ENCODE peak calls at places on chromosome 7, in nine cellular contexts. One of them, this sample, is unnamed.
A peak's percentile ranks its signal among the peaks of the same experiment; 100 is the strongest.

GRCh38 chr7:144391823-144392255 is 11.7 kb downstream of the NOBOX start:
- DNase-seq in sigmoid colon: peak; percentile 34
- DNase-seq in SK-N-SH: peak; percentile 66
- DNase-seq in brain microvascular endothelial cell: peak; percentile 46
- DNase-seq in endodermal cell: peak; percentile 48
- DNase-seq in cardiac muscle cell: peak; percentile 79
- DNase-seq in PC-9: no peak
- DNase-seq in RWPE2: no peak
- DNase-seq in AG04450: peak; percentile 6
- DNase-seq in this sample: no peak

GRCh38 chr7:127708788-127709187 is 56.8 kb downstream of the SND1 start:
- DNase-seq in sigmoid colon: peak; percentile 89
- DNase-seq in brain microvascular endothelial cell: peak; percentile 82
- DNase-seq in SK-N-SH: peak; percentile 61
- DNase-seq in AG04450: peak; percentile 68
- DNase-seq in RWPE2: no peak
- DNase-seq in cardiac muscle cell: peak; percentile 90
- DNase-seq in endodermal cell: peak; percentile 90
- DNase-seq in PC-9: peak; percentile 46
- DNase-seq in this sample: peak; percentile 74

GRCh38 chr7:65448824-65449504 is 75.3 kb downstream of the ZNF92 start:
- DNase-seq in endodermal cell: no peak
- DNase-seq in cardiac muscle cell: peak; percentile 50
- DNase-seq in RWPE2: no peak
- DNase-seq in PC-9: no peak
- DNase-seq in AG04450: peak; percentile 24
- DNase-seq in SK-N-SH: no peak
- DNase-seq in brain microvascular endothelial cell: peak; percentile 85
- DNase-seq in sigmoid colon: no peak
- DNase-seq in this sample: no peak

GRCh38 chr7:26187380-26188290 is 12.9 kb downstream of the HNRNPA2B1 start:
- DNase-seq in endodermal cell: peak; percentile 75
- DNase-seq in sigmoid colon: no peak
- DNase-seq in AG04450: no peak
- DNase-seq in PC-9: no peak
- DNase-seq in SK-N-SH: no peak
- DNase-seq in brain microvascular endothelial cell: no peak
- DNase-seq in cardiac muscle cell: no peak
- DNase-seq in RWPE2: no peak
- DNase-seq in this sample: no peak

GRCh38 chr7:51139796-51140195 is 176.8 kb downstream of the COBL start:
- DNase-seq in sigmoid colon: no peak
- DNase-seq in PC-9: peak; percentile 68
- DNase-seq in AG04450: no peak
- DNase-seq in endodermal cell: no peak
- DNase-seq in brain microvascular endothelial cell: no peak
- DNase-seq in RWPE2: no peak
- DNase-seq in cardiac muscle cell: no peak
- DNase-seq in SK-N-SH: no peak
- DNase-seq in this sample: peak; percentile 68

GRCh38 chr7:139906879-139907278 is 77.8 kb downstream of the TBXAS1 start:
- DNase-seq in brain microvascular endothelial cell: no peak
- DNase-seq in RWPE2: no peak
- DNase-seq in PC-9: no peak
- DNase-seq in AG04450: no peak
- DNase-seq in SK-N-SH: no peak
- DNase-seq in endodermal cell: no peak
- DNase-seq in sigmoid colon: no peak
- DNase-seq in cardiac muscle cell: no peak
- DNase-seq in this sample: no peak

GRCh38 chr7:139286144-139286543 is 55.0 kb upstream of the FMC1 start:
- DNase-seq in PC-9: no peak
- DNase-seq in RWPE2: no peak
- DNase-seq in sigmoid colon: no peak
- DNase-seq in brain microvascular endothelial cell: no peak
- DNase-seq in SK-N-SH: no peak
- DNase-seq in endodermal cell: no peak
- DNase-seq in AG04450: no peak
- DNase-seq in cardiac muscle cell: no peak
- DNase-seq in this sample: no peak

GRCh38 chr7:76211216-76211615 is 9.5 kb downstream of the SRRM3 start:
- DNase-seq in endodermal cell: no peak
- DNase-seq in RWPE2: no peak
- DNase-seq in PC-9: no peak
- DNase-seq in AG04450: no peak
- DNase-seq in brain microvascular endothelial cell: no peak
- DNase-seq in sigmoid colon: no peak
- DNase-seq in cardiac muscle cell: no peak
- DNase-seq in SK-N-SH: no peak
- DNase-seq in this sample: no peak

GRCh38 chr7:29194206-29194593 is 375 bp upstream of the CHN2 start:
- DNase-seq in AG04450: no peak
- DNase-seq in RWPE2: peak; percentile 54
- DNase-seq in PC-9: no peak
- DNase-seq in cardiac muscle cell: peak; percentile 11
- DNase-seq in brain microvascular endothelial cell: no peak
- DNase-seq in endodermal cell: peak; percentile 77
- DNase-seq in SK-N-SH: no peak
- DNase-seq in sigmoid colon: peak; percentile 67
- DNase-seq in this sample: peak; percentile 55

GRCh38 chr7:29192811-29193210 is 1.8 kb upstream of the CHN2 start:
- DNase-seq in SK-N-SH: no peak
- DNase-seq in RWPE2: no peak
- DNase-seq in endodermal cell: no peak
- DNase-seq in PC-9: no peak
- DNase-seq in AG04450: no peak
- DNase-seq in brain microvascular endothelial cell: no peak
- DNase-seq in cardiac muscle cell: no peak
- DNase-seq in sigmoid colon: no peak
- DNase-seq in this sample: peak; percentile 44

GRCh38 chr7:29193316-29194205 is 1.0 kb upstream of the CHN2 start:
- DNase-seq in cardiac muscle cell: no peak
- DNase-seq in sigmoid colon: no peak
- DNase-seq in brain microvascular endothelial cell: no peak
- DNase-seq in endodermal cell: peak; percentile 75
- DNase-seq in RWPE2: no peak
- DNase-seq in PC-9: no peak
- DNase-seq in SK-N-SH: no peak
- DNase-seq in AG04450: no peak
- DNase-seq in this sample: peak; percentile 32

GRCh38 chr7:29196191-29196590 is 1.6 kb downstream of the CHN2 start:
- DNase-seq in AG04450: no peak
- DNase-seq in RWPE2: no peak
- DNase-seq in cardiac muscle cell: no peak
- DNase-seq in endodermal cell: no peak
- DNase-seq in PC-9: no peak
- DNase-seq in brain microvascular endothelial cell: no peak
- DNase-seq in SK-N-SH: no peak
- DNase-seq in sigmoid colon: no peak
- DNase-seq in this sample: no peak

DNA sequence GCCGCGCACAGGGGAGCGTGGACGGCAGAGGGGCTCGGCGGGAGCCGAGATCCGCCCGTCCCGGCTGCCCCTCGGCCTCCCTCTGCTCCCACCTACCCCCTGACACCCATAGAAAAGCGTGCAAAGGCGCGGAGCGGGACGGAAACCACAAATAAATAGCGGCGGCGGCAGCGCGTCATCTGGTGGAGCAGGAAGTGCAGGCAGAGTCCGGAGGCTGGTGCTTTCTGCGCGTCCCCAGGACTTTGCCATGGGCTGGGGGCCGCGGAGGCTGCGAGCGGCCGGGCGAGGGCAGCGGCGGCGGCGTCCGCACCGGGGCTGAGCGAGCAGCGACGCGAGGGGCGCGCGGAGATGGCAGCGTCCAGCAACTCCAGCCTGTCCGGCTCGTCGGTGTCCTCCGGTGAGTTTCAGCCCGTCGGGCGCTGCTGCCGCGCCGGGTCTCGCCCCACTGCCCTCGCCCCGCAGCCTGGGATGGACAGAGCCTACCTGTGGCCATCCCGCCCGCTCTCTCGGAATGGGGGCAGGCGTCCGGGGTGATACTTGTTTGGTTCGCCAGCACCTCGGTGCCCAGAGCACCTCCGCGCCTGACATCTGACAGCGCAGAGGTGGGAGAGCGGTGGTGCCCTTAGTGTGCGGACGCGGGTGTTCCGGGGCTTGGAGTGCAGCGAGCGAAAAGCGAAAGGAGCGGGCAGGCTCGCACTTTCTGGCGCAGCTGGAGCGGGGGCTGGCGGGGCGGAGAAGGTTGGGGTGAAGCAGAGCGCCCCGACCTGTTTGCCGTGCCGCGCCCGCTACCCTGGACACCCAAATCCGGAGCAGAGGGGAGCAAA is at the start of gene CHN2:
- DNase-seq in AG04450: no peak
- DNase-seq in endodermal cell: peak; percentile 88
- DNase-seq in PC-9: no peak
- DNase-seq in RWPE2: peak; percentile 64
- DNase-seq in sigmoid colon: peak; percentile 80
- DNase-seq in cardiac muscle cell: peak; percentile 30
- DNase-seq in SK-N-SH: peak; percentile 90
- DNase-seq in brain microvascular endothelial cell: peak; percentile 5
- DNase-seq in this sample: peak; percentile 82
- H3K27me3 ChIP-seq in AG04450: peaks cover 33% of the 10 kb centered on the region
- H3K27me3 ChIP-seq in endodermal cell: peaks cover 37% of the 10 kb centered on the region
- H3K27me3 ChIP-seq in PC-9: no peaks in the 10 kb centered on the region
- H3K27me3 ChIP-seq in RWPE2: peaks cover 6% of the 10 kb centered on the region
- H3K27me3 ChIP-seq in sigmoid colon: no peaks in the 10 kb centered on the region
- H3K27me3 ChIP-seq in cardiac muscle cell: peaks cover 80% of the 10 kb centered on the region
- H3K27me3 ChIP-seq in SK-N-SH: peaks cover 48% of the 10 kb centered on the region
- H3K27me3 ChIP-seq in brain microvascular endothelial cell: peaks cover 36% of the 10 kb centered on the region
- H3K27me3 ChIP-seq in this sample: no peaks in the 10 kb centered on the region

DNA sequence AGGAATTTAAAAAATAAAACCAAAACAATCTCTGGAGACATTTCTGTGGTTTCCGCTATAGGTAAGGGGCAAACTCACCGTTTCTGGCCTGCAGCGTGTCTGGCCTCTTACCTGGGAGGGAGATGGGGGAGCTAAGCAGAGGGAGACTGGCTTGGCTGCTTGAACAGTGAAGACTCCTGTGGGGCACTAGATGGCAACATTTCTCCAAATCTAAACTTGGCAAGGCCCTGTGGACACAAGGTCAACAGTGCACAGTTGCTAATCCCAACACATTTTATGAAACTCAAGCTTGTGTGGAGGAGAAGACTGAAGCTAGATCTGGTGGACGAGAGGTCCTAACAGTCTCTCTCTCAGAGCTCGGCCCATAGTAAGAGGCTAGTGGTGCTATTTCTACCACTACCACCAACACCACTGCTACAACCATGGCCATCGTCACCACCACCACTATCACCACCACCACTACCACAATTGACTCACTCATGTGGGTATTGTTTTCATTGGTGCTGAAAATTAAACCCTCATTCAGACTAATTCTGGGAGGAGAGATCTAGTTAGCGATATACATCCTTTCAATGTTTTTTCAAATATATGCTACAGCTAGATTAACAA is 28.4 kb upstream of the CDHR3 start:
- DNase-seq in PC-9: no peak
- DNase-seq in cardiac muscle cell: peak; percentile 80
- DNase-seq in sigmoid colon: no peak
- DNase-seq in endodermal cell: peak; percentile 79
- DNase-seq in SK-N-SH: peak; percentile 65
- DNase-seq in RWPE2: no peak
- DNase-seq in AG04450: no peak
- DNase-seq in brain microvascular endothelial cell: no peak
- DNase-seq in this sample: peak; percentile 68
- TF ChIP-seq CTCF in PC-9: peak; percentile 53
- TF ChIP-seq CTCF in cardiac muscle cell: peak; percentile 47
- TF ChIP-seq CTCF in sigmoid colon: no peak
- TF ChIP-seq CTCF in endodermal cell: peak; percentile 75
- TF ChIP-seq CTCF in SK-N-SH: peak; percentile 58
- TF ChIP-seq CTCF in RWPE2: peak; percentile 23
- TF ChIP-seq CTCF in AG04450: peak; percentile 24
- TF ChIP-seq CTCF in brain microvascular endothelial cell: peak; percentile 41
- TF ChIP-seq CTCF in this sample: peak; percentile 65

GRCh38 chr7:1590887-1591286 is 21.1 kb upstream of the PSMG3 start:
- DNase-seq in sigmoid colon: no peak
- DNase-seq in endodermal cell: no peak
- DNase-seq in RWPE2: no peak
- DNase-seq in SK-N-SH: no peak
- DNase-seq in cardiac muscle cell: no peak
- DNase-seq in AG04450: no peak
- DNase-seq in brain microvascular endothelial cell: no peak
- DNase-seq in PC-9: no peak
- DNase-seq in this sample: no peak

GRCh38 chr7:1586827-1587705 is 17.2 kb upstream of the PSMG3 start:
- DNase-seq in endodermal cell: no peak
- DNase-seq in PC-9: no peak
- DNase-seq in cardiac muscle cell: no peak
- DNase-seq in SK-N-SH: peak; percentile 97
- DNase-seq in sigmoid colon: no peak
- DNase-seq in AG04450: no peak
- DNase-seq in brain microvascular endothelial cell: no peak
- DNase-seq in RWPE2: no peak
- DNase-seq in this sample: peak; percentile 37

GRCh38 chr7:1590476-1590875 is 20.6 kb upstream of the PSMG3 start:
- DNase-seq in RWPE2: no peak
- DNase-seq in endodermal cell: peak; percentile 49
- DNase-seq in PC-9: no peak
- DNase-seq in AG04450: no peak
- DNase-seq in cardiac muscle cell: no peak
- DNase-seq in brain microvascular endothelial cell: no peak
- DNase-seq in SK-N-SH: no peak
- DNase-seq in sigmoid colon: no peak
- DNase-seq in this sample: no peak

GRCh38 chr7:1587738-1588137 is 17.9 kb upstream of the PSMG3 start:
- DNase-seq in sigmoid colon: no peak
- DNase-seq in endodermal cell: no peak
- DNase-seq in SK-N-SH: no peak
- DNase-seq in PC-9: no peak
- DNase-seq in brain microvascular endothelial cell: no peak
- DNase-seq in AG04450: no peak
- DNase-seq in RWPE2: no peak
- DNase-seq in cardiac muscle cell: no peak
- DNase-seq in this sample: no peak

DNA sequence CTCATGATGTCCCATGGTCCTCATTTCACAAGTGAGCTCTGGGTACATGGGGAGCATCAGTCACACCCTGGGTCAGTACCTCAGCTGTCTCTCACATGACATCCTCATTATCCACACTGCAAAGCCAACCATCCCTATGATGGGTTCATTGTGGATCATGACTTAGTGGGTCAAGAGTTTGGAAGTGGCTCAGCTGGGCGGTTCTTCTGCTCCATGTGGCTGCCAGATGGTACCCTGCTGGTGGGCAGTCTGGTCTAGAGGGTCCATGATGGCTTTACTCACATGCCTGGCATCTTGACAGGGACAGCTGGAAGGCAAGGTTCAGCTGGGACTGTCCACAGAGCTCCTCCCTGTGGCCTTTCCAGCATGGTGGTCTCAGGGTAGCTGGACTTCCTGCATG is 19.1 kb upstream of the PSMG3 start:
- DNase-seq in cardiac muscle cell: no peak
- DNase-seq in brain microvascular endothelial cell: no peak
- DNase-seq in PC-9: no peak
- DNase-seq in AG04450: no peak
- DNase-seq in endodermal cell: peak; percentile 21
- DNase-seq in sigmoid colon: no peak
- DNase-seq in SK-N-SH: no peak
- DNase-seq in RWPE2: no peak
- DNase-seq in this sample: no peak
- H3K27me3 ChIP-seq in cardiac muscle cell: peaks cover 23% of the 10 kb centered on the region
- H3K27me3 ChIP-seq in brain microvascular endothelial cell: peaks cover 42% of the 10 kb centered on the region
- H3K27me3 ChIP-seq in PC-9: peaks cover 99% of the 10 kb centered on the region
- H3K27me3 ChIP-seq in AG04450: peaks cover 53% of the 10 kb centered on the region
- H3K27me3 ChIP-seq in endodermal cell: no peaks in the 10 kb centered on the region
- H3K27me3 ChIP-seq in sigmoid colon: peaks cover 4% of the 10 kb centered on the region
- H3K27me3 ChIP-seq in SK-N-SH: peaks cover 28% of the 10 kb centered on the region
- H3K27me3 ChIP-seq in RWPE2: peaks cover 51% of the 10 kb centered on the region
- H3K27me3 ChIP-seq in this sample: peaks cover 3% of the 10 kb centered on the region

GRCh38 chr7:31882187-31882586 is 188.0 kb downstream of the PDE1C start:
- DNase-seq in endodermal cell: peak; percentile 57
- DNase-seq in SK-N-SH: no peak
- DNase-seq in brain microvascular endothelial cell: no peak
- DNase-seq in PC-9: no peak
- DNase-seq in RWPE2: no peak
- DNase-seq in cardiac muscle cell: no peak
- DNase-seq in AG04450: no peak
- DNase-seq in sigmoid colon: no peak
- DNase-seq in this sample: no peak
- TF ChIP-seq CTCF in endodermal cell: peak; percentile 53
- TF ChIP-seq CTCF in SK-N-SH: peak; percentile 18
- TF ChIP-seq CTCF in brain microvascular endothelial cell: no peak
- TF ChIP-seq CTCF in PC-9: no peak
- TF ChIP-seq CTCF in RWPE2: no peak
- TF ChIP-seq CTCF in cardiac muscle cell: no peak
- TF ChIP-seq CTCF in AG04450: no peak
- TF ChIP-seq CTCF in sigmoid colon: no peak
- TF ChIP-seq CTCF in this sample: no peak